ENCODE peak calls at places on chromosome X, in ten cellular contexts. T, J, G, B, L, P, M, Q, H and W are unnamed samples.

GRCh38 chrX:51759055-51759454 is 15.8 kb downstream of the GSPT2 start:
- DNase-seq in T (no peak), M (no peak), L (no peak), P (no peak), J (no peak), B (no peak), G (no peak), Q (no peak), H (no peak), W (no peak)

GRCh38 chrX:40380649-40381488 is 199.9 kb upstream of the ATP6AP2 start:
- DNase-seq in P (no peak), G (no peak), B (no peak), T (no peak), H (no peak), J (no peak), Q (no peak), L (peak), M (no peak), W (no peak)

GRCh38 chrX:39730671-39731389 is 366.9 kb downstream of the BCOR start:
- DNase-seq in P (peak), L (peak), M (peak), T (peak), H (peak), G (peak), J (peak), B (peak), Q (peak), W (peak)

GRCh38 chrX:119505945-119506344 is 37.7 kb downstream of the SLC25A5 start:
- DNase-seq in J (no peak), P (peak), H (no peak), T (no peak), L (no peak), B (no peak), Q (no peak), G (no peak), M (no peak), W (no peak)

GRCh38 chrX:151981129-151981528 is 6.7 kb upstream of the GABRE start:
- DNase-seq in L (no peak), T (no peak), M (no peak), J (no peak), P (no peak), Q (no peak), G (peak), H (no peak), B (peak), W (peak)

GRCh38 chrX:48492293-48492910 is 16.4 kb upstream of the PORCN start:
- DNase-seq in B (peak), G (peak), J (no peak), P (no peak), H (no peak), Q (no peak), T (no peak), M (no peak), L (no peak), W (peak)

GRCh38 chrX:101415180-101416130 is 7.4 kb downstream of the HNRNPH2 start:
- DNase-seq in J (no peak), L (peak), P (no peak), T (peak), G (peak), Q (no peak), M (peak), H (peak), B (peak), W (peak)

GRCh38 chrX:136711147-136711546 is 63.2 kb downstream of the CD40LG start:
- DNase-seq in L (peak), G (peak), M (no peak), J (no peak), T (peak), P (peak), B (peak), Q (no peak), H (peak), W (peak)

GRCh38 chrX:152943826-152944225 is 46.0 kb downstream of the ZNF185 start:
- DNase-seq in J (no peak), L (no peak), H (no peak), M (no peak), G (no peak), T (no peak), P (no peak), Q (no peak), B (no peak), W (no peak)

GRCh38 chrX:69618803-69619202 is 2.9 kb downstream of the EDA start:
- DNase-seq in Q (peak), B (peak), M (no peak), H (peak), T (no peak), J (no peak), G (peak), P (peak), L (peak), W (no peak)

GRCh38 chrX:123324628-123325027 is 140.6 kb downstream of the GRIA3 start:
- DNase-seq in J (no peak), B (no peak), Q (no peak), L (no peak), M (no peak), G (no peak), T (no peak), P (no peak), H (no peak), W (peak)

GRCh38 chrX:21487832-21488231 is 113.6 kb downstream of the CNKSR2 start:
- DNase-seq in G (peak), B (peak), L (no peak), M (no peak), T (no peak), H (no peak), Q (no peak), J (no peak), P (no peak), W (no peak)

GRCh38 chrX:53684415-53685192 is 1.9 kb downstream of the HUWE1 start:
- DNase-seq in Q (no peak), B (no peak), P (no peak), G (no peak), H (no peak), T (no peak), L (no peak), M (no peak), J (no peak), W (no peak)

GRCh38 chrX:45322382-45322781 is 121.7 kb upstream of the DIPK2B start:
- DNase-seq in G (peak), Q (peak), P (peak), H (peak), M (no peak), B (peak), T (no peak), J (no peak), L (peak), W (peak)

GRCh38 chrX:40170830-40171512 is 73.2 kb upstream of the BCOR start:
- DNase-seq in J (no peak), Q (peak), P (no peak), H (peak), T (no peak), G (no peak), M (no peak), L (no peak), B (no peak), W (no peak)

GRCh38 chrX:133937022-133937421 is 48.4 kb downstream of the GPC3 start:
- DNase-seq in G (no peak), Q (no peak), H (no peak), B (no peak), J (no peak), P (no peak), L (no peak), M (no peak), T (no peak), W (no peak)

GRCh38 chrX:13254076-13254785 is 65.6 kb downstream of the ATXN3L start:
- DNase-seq in B (peak), T (no peak), Q (peak), G (peak), M (no peak), L (peak), J (no peak), P (peak), H (peak), W (peak)

GRCh38 chrX:38225093-38225492 is 4.4 kb upstream of the SRPX start:
- DNase-seq in G (peak), T (no peak), L (no peak), J (no peak), P (no peak), M (no peak), Q (no peak), B (no peak), H (no peak), W (no peak)

GRCh38 chrX:34875204-34875603 is 67.4 kb upstream of the FAM47B start:
- DNase-seq in Q (peak), H (no peak), M (no peak), L (no peak), T (no peak), P (no peak), G (peak), B (peak), J (no peak), W (peak)

GRCh38 chrX:114465689-114466088 is 118.2 kb upstream of the HTR2C start:
- DNase-seq in B (no peak), G (no peak), J (no peak), T (no peak), P (no peak), H (no peak), M (no peak), L (no peak), Q (no peak), W (no peak)

GRCh38 chrX:23908219-23909003 is 605 bp downstream of the CXorf58 start:
- DNase-seq in M (no peak), J (no peak), Q (peak), B (no peak), G (no peak), L (no peak), P (no peak), T (peak), H (peak), W (no peak)

GRCh38 chrX:121106484-121107235 is 59.2 kb downstream of the GLUD2 start:
- DNase-seq in M (no peak), T (no peak), H (no peak), J (no peak), Q (no peak), L (no peak), P (no peak), G (no peak), B (no peak), W (no peak)

GRCh38 chrX:39204945-39205344 is 403.7 kb downstream of the MID1IP1 start:
- DNase-seq in G (no peak), H (no peak), J (no peak), Q (no peak), P (no peak), B (no peak), T (no peak), L (no peak), M (no peak), W (no peak)

GRCh38 chrX:79366888-79367749 is at the start of gene ITM2A:
- DNase-seq in H (no peak), P (peak), Q (peak), T (peak), G (peak), M (peak), B (peak), L (peak), J (peak), W (no peak)

GRCh38 chrX:2547746-2548145 is 47.0 kb upstream of the DHRSX start:
- DNase-seq in M (no peak), G (no peak), P (no peak), H (no peak), L (no peak), T (no peak), J (no peak), Q (no peak), B (no peak), W (no peak)

GRCh38 chrX:88886908-88887307 is 139.9 kb downstream of the CPXCR1 start:
- DNase-seq in G (no peak), H (no peak), L (no peak), Q (no peak), T (no peak), P (no peak), M (no peak), J (no peak), B (no peak), W (no peak)

GRCh38 chrX:14291626-14292025 is 237.7 kb upstream of the GLRA2 start:
- DNase-seq in M (no peak), G (no peak), P (no peak), T (no peak), B (no peak), H (no peak), J (no peak), Q (no peak), L (no peak), W (no peak)

GRCh38 chrX:48826135-48826875 is at the start of gene ERAS:
- DNase-seq in M (no peak), P (no peak), G (no peak), Q (no peak), J (no peak), H (no peak), L (no peak), T (no peak), B (no peak), W (no peak)

GRCh38 chrX:114334473-114334982 is 249.4 kb upstream of the HTR2C start:
- DNase-seq in Q (no peak), P (no peak), L (no peak), B (no peak), J (peak), H (no peak), G (no peak), M (no peak), T (no peak), W (no peak)

GRCh38 chrX:47563801-47564315 is 2.9 kb downstream of the ARAF start:
- DNase-seq in Q (no peak), M (no peak), B (no peak), G (peak), J (no peak), H (no peak), T (no peak), P (no peak), L (no peak), W (peak)

GRCh38 chrX:46433892-46434291 is 111.3 kb downstream of the ZNF674 start:
- DNase-seq in J (no peak), H (no peak), M (no peak), L (no peak), T (no peak), B (peak), G (peak), P (no peak), Q (no peak), W (peak)

GRCh38 chrX:39848900-39849299 is 248.9 kb downstream of the BCOR start:
- DNase-seq in G (peak), L (no peak), P (no peak), J (no peak), Q (no peak), M (no peak), T (no peak), H (no peak), B (peak), W (peak)

DNA sequence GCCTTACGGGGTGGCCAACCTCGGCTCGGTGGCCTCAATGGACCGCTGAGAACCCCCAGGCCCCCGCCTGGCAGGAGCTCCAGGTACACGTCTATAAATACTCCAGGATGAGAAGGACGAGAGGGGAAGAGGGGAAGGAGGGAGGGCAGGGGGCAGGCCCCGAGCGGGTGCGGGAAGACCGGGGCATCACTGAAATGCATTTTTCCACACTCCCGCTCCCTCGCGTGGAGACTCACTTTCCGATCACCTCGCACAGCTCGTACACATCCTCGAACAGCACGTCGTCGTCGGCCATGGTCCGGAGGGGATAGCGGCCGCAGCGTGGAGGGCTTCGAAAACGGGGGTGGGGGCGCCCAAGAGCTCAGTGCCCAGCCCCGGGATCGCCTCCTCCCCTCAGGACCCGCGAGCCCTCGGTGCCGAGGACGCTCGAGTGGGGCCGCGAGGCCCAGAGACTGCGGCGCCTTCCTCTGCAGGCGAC is 621 bp downstream of the CASK start:
- DNase-seq in G (peak), T (peak), B (peak), Q (peak), J (peak), H (peak), L (peak), M (peak), P (peak), W (no peak)
- TF ChIP-seq CTCF in G (peak), T (no peak), B (no peak), Q (no peak), J (no peak), H (peak), L (no peak), M (no peak), P (no peak), W (no peak)

GRCh38 chrX:132636080-132636479 is 147.2 kb upstream of the MBNL3 start:
- DNase-seq in H (no peak), J (no peak), L (no peak), B (no peak), M (no peak), P (no peak), Q (no peak), G (peak), T (no peak), W (no peak)
- TF ChIP-seq CTCF in H (peak), J (no peak), L (no peak), B (no peak), M (no peak), P (no peak), Q (no peak), G (no peak), T (no peak), W (peak)

DNA sequence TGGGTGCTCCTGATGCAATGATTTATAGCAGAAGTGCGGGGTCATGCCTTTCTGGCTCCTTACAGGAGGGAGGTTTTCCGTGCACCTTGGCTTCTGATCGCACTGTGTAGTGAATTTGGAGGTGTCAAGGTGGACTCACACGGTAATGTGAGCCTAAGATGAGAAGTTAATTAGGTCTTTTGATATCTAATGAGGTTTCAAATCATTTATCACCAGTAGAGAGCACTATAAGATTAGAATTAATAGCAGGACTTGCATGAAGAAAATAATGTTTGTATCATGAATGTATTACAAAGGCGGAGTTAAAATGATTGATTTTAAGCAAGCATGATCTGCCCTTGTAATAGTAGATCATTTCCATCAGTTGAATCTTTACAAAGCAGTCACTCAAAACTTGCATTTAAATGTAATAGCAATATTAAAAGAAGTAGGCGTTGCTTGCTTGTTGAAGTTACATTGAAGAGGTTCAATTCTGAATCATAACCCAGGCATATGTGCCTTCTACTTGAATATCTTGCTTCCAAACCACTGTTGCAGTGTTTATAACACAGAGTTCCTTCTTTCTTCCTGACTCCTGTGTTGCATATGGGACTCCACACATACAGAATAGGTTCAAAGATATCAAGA is 152.1 kb downstream of the FMR1NB start:
- DNase-seq in P (no peak), M (no peak), J (no peak), H (peak), B (peak), L (no peak), G (no peak), Q (no peak), T (no peak), W (no peak)
- TF ChIP-seq CTCF in P (no peak), M (peak), J (no peak), H (peak), B (no peak), L (peak), G (no peak), Q (no peak), T (no peak), W (no peak)

DNA sequence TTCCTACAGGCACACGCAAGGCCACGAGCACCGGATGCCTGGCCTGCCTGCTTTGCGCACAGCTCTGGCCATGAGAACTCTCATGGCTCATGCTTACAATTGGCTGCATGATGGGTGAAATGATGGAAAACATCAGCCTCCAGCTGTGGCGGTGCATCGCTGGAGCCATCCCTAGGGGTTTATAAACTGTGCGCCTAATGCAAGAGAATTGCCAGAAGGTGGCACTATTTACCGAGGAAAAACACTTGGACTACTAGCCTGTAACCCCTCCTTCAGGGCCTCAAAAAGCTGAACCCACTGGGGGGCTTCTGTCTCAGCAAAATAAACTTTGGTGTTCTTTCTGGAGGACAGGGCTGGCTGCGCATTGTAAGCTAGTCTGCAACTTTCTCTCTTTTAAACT is 51.9 kb downstream of the PHKA2 start:
- DNase-seq in M (no peak), J (no peak), Q (no peak), H (peak), L (no peak), P (no peak), T (peak), B (peak), G (peak), W (no peak)
- TF ChIP-seq CTCF in M (peak), J (peak), Q (peak), H (peak), L (no peak), P (no peak), T (no peak), B (peak), G (peak), W (peak)

DNA sequence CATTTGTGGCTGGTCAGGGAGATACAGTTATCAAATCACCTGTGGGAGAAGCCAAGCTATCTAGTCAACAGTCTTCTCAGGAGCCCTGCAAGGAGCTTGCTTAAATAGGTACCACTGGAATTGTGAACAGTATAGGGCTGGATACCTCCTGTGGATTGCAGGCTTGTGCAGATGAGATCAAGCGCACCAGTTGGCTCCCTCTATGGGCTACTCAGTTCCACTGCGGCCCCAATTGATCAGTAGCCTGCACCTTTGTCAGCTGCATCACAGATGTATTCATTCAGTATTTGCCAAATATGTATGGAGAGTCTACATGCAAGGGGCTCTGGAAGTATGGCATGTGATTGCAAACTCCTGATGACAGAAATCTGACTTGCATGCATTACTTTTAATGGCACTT is 28.6 kb downstream of the TEX13A start:
- DNase-seq in B (peak), M (no peak), T (peak), J (no peak), G (peak), L (peak), Q (no peak), P (no peak), H (peak), W (no peak)
- TF ChIP-seq CTCF in B (peak), M (peak), T (no peak), J (peak), G (peak), L (peak), Q (no peak), P (no peak), H (peak), W (peak)

DNA sequence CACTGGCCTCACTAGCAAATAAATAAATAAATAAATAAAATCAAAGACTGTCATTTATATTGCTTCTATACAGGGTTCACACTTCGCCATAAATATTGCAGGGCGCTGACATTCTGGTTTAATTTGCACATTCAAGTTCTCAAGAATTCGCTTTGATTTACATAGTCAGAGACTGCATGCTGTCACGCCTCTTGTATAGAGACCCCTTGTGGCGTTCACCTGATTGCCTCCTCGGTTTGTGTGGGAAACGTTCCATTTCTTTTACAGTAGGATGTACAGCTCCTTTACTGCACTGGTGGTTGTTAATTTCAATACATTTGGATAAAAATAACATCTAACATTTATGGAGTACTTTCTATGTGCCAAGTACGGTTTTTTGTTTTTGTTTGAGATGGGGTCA is 71.3 kb upstream of the ADGRG2 start:
- DNase-seq in T (no peak), B (no peak), J (no peak), P (no peak), M (no peak), G (no peak), L (no peak), H (no peak), Q (no peak), W (no peak)
- TF ChIP-seq CTCF in T (no peak), B (no peak), J (no peak), P (no peak), M (no peak), G (no peak), L (no peak), H (no peak), Q (no peak), W (no peak)